ENCODE peak calls at places on chromosome 21, in five cellular contexts. M, U, N, E and X are unnamed samples.

GRCh38 chr21:45963225-45963555 is 18.4 kb upstream of the COL6A1 start:
- DNase-seq in M (no peak), U (no peak), N (no peak), E (no peak), X (no peak)

GRCh38 chr21:39125752-39126485 is 57.3 kb downstream of the PSMG1 start:
- DNase-seq in M (no peak), U (no peak), N (no peak), E (peak), X (peak)

GRCh38 chr21:31754561-31754960 is 22.6 kb upstream of the SCAF4 start:
- DNase-seq in M (no peak), U (no peak), N (no peak), E (no peak), X (no peak)

GRCh38 chr21:46063227-46063626 is 34.7 kb upstream of the COL6A2 start:
- DNase-seq in M (no peak), U (no peak), N (no peak), E (no peak), X (no peak)

GRCh38 chr21:38223893-38224540 is 32.8 kb upstream of the KCNJ15 start:
- DNase-seq in M (no peak), U (no peak), N (no peak), E (peak), X (no peak)

GRCh38 chr21:36846624-36847023 is 119.8 kb downstream of the HLCS start:
- DNase-seq in M (no peak), U (no peak), N (no peak), E (no peak), X (no peak)

GRCh38 chr21:38379171-38379570 is 119.1 kb downstream of the ERG start:
- DNase-seq in M (no peak), U (no peak), N (no peak), E (no peak), X (no peak)

GRCh38 chr21:46006547-46007497 is 25.3 kb downstream of the COL6A1 start:
- DNase-seq in M (no peak), U (no peak), N (peak), E (no peak), X (no peak)

GRCh38 chr21:36756527-36756926 is 57.6 kb downstream of the SIM2 start:
- DNase-seq in M (no peak), U (no peak), N (no peak), E (no peak), X (no peak)

GRCh38 chr21:44000360-44000759 is 11.7 kb upstream of the TRAPPC10 start:
- DNase-seq in M (no peak), U (no peak), N (no peak), E (no peak), X (no peak)

GRCh38 chr21:37435120-37435519 is 68.5 kb downstream of the DYRK1A start:
- DNase-seq in M (peak), U (peak), N (no peak), E (peak), X (no peak)

GRCh38 chr21:15468368-15468767 is 261.4 kb upstream of the USP25 start:
- DNase-seq in M (no peak), U (no peak), N (no peak), E (no peak), X (no peak)

GRCh38 chr21:36709030-36709867 is 10.3 kb downstream of the SIM2 start:
- DNase-seq in M (no peak), U (no peak), N (no peak), E (no peak), X (no peak)

GRCh38 chr21:33308586-33309490 is 15.9 kb upstream of the IFNAR1 start:
- DNase-seq in M (no peak), U (no peak), N (no peak), E (peak), X (peak)

GRCh38 chr21:46294647-46295176 is 8.6 kb downstream of the YBEY start:
- DNase-seq in M (no peak), U (no peak), N (no peak), E (no peak), X (no peak)

GRCh38 chr21:40177979-40178378 is 310.7 kb downstream of the PCP4 start:
- DNase-seq in M (no peak), U (no peak), N (no peak), E (peak), X (no peak)

GRCh38 chr21:43608225-43608624 is 51.1 kb downstream of the HSF2BP start:
- DNase-seq in M (no peak), U (no peak), N (no peak), E (no peak), X (no peak)

GRCh38 chr21:45517249-45518065 is 24.8 kb downstream of the SLC19A1 start:
- DNase-seq in M (no peak), U (no peak), N (no peak), E (no peak), X (no peak)

GRCh38 chr21:46455575-46456385 is 2.9 kb upstream of the DIP2A start:
- DNase-seq in M (no peak), U (no peak), N (no peak), E (no peak), X (no peak)

GRCh38 chr21:32278068-32278467 is 781 bp downstream of the MIS18A start:
- DNase-seq in M (no peak), U (no peak), N (no peak), E (no peak), X (no peak)

GRCh38 chr21:31686272-31686913 is 26.9 kb downstream of the SOD1 start:
- DNase-seq in M (no peak), U (no peak), N (no peak), E (no peak), X (no peak)

GRCh38 chr21:35563885-35564451 is 496.4 kb downstream of the SETD4 start:
- DNase-seq in M (no peak), U (no peak), N (no peak), E (peak), X (no peak)

GRCh38 chr21:39867198-39867650 is at the start of gene PCP4:
- DNase-seq in M (peak), U (no peak), N (peak), E (peak), X (peak)

GRCh38 chr21:20570824-20571232 is 427.4 kb upstream of the NCAM2 start:
- DNase-seq in M (no peak), U (no peak), N (no peak), E (peak), X (no peak)

GRCh38 chr21:26070822-26071425 is 99.6 kb downstream of the APP start:
- DNase-seq in M (peak), U (no peak), N (no peak), E (no peak), X (peak)

GRCh38 chr21:45581322-45581712 is 39.1 kb upstream of the SLC19A1 start:
- DNase-seq in M (no peak), U (no peak), N (no peak), E (no peak), X (no peak)

GRCh38 chr21:18147678-18148077 is 97.0 kb upstream of the CHODL start:
- DNase-seq in M (no peak), U (no peak), N (no peak), E (no peak), X (no peak)

GRCh38 chr21:30138483-30138882 is 28.1 kb downstream of the CLDN17 start:
- DNase-seq in M (no peak), U (no peak), N (no peak), E (no peak), X (no peak)

GRCh38 chr21:26148071-26148470 is 22.5 kb downstream of the APP start:
- DNase-seq in M (no peak), U (no peak), N (no peak), E (no peak), X (peak)

GRCh38 chr21:39016740-39017315 is 166.4 kb downstream of the PSMG1 start:
- DNase-seq in M (no peak), U (no peak), N (no peak), E (no peak), X (no peak)

GRCh38 chr21:34707876-34708325 is 39.1 kb downstream of the CLIC6 start:
- DNase-seq in M (no peak), U (no peak), N (no peak), E (peak), X (no peak)

GRCh38 chr21:45167796-45168222 is 93.4 kb downstream of the ADARB1 start:
- DNase-seq in M (no peak), U (no peak), N (no peak), E (no peak), X (no peak)

GRCh38 chr21:31334648-31335121 is 9.4 kb downstream of the TIAM1 start:
- DNase-seq in M (no peak), U (no peak), N (no peak), E (peak), X (peak)

GRCh38 chr21:45478115-45478801 is 64.0 kb downstream of the SLC19A1 start:
- DNase-seq in M (peak), U (peak), N (no peak), E (peak), X (no peak)